ENCODE peak calls at places on chromosomes 4 and X, in eight cellular contexts. Q is right lobe of liver, E is PC-3, B is iPS DF 6.9, G is fibroblast of lung, X is spleen, F is breast epithelium, A is pancreas. I is an unnamed sample. For H3K4me1, the result is how much of the 10 kb centered on the place peaks cover.

GRCh38 chrX:100654256-100654655 is 10.3 kb downstream of the SRPX2 start:
- DNase-seq in Q (no peak), E (peak), B (no peak), G (no peak), X (no peak), F (no peak), A (no peak), I (no peak)

GRCh38 chrX:97639526-97639925 is 755.8 kb downstream of the RPA4 start:
- DNase-seq in Q (no peak), E (no peak), B (peak), G (no peak), X (no peak), F (no peak), A (no peak), I (no peak)

GRCh38 chr4:104589264-104589868 is 94.7 kb upstream of the CXXC4 start:
- DNase-seq in Q (no peak), E (no peak), B (no peak), G (no peak), X (no peak), F (no peak), A (no peak), I (no peak)

GRCh38 chr4:117965608-117966007 is 68.7 kb upstream of the NDST3 start:
- DNase-seq in Q (no peak), E (no peak), B (no peak), G (no peak), X (no peak), F (no peak), A (no peak), I (no peak)

GRCh38 chrX:140022482-140022881 is 57.2 kb upstream of the CXorf66 start:
- DNase-seq in Q (no peak), E (no peak), B (no peak), G (no peak), X (no peak), F (no peak), A (no peak), I (no peak)

GRCh38 chrX:136863826-136864225 is 16.7 kb downstream of the RBMX start:
- DNase-seq in Q (no peak), E (no peak), B (no peak), G (no peak), X (no peak), F (no peak), A (no peak), I (no peak)

GRCh38 chr4:32752962-32753361 is 2032.8 kb downstream of the PCDH7 start:
- DNase-seq in Q (no peak), E (no peak), B (no peak), G (no peak), X (no peak), F (no peak), A (no peak), I (no peak)

GRCh38 chr4:145842224-145842887 is 96.3 kb downstream of the ZNF827 start:
- DNase-seq in Q (no peak), E (no peak), B (no peak), G (peak), X (no peak), F (no peak), A (no peak), I (no peak)

GRCh38 chr4:118751634-118752293 is 66.6 kb downstream of the METTL14 start:
- DNase-seq in Q (no peak), E (no peak), B (no peak), G (peak), X (no peak), F (no peak), A (no peak), I (no peak)

GRCh38 chr4:185550933-185551332 is 15.6 kb upstream of the PDLIM3 start:
- DNase-seq in Q (no peak), E (no peak), B (no peak), G (no peak), X (no peak), F (no peak), A (no peak), I (no peak)

GRCh38 chr4:17781072-17781830 is at the start of gene FAM184B:
- DNase-seq in Q (no peak), E (peak), B (no peak), G (peak), X (peak), F (no peak), A (peak), I (no peak)

GRCh38 chr4:8307714-8308113 is 38.2 kb downstream of the HTRA3 start:
- DNase-seq in Q (no peak), E (no peak), B (no peak), G (no peak), X (peak), F (peak), A (peak), I (no peak)

GRCh38 chrX:13932416-13932815 is 97.3 kb downstream of the GEMIN8 start:
- DNase-seq in Q (no peak), E (no peak), B (no peak), G (no peak), X (no peak), F (no peak), A (no peak), I (no peak)

DNA sequence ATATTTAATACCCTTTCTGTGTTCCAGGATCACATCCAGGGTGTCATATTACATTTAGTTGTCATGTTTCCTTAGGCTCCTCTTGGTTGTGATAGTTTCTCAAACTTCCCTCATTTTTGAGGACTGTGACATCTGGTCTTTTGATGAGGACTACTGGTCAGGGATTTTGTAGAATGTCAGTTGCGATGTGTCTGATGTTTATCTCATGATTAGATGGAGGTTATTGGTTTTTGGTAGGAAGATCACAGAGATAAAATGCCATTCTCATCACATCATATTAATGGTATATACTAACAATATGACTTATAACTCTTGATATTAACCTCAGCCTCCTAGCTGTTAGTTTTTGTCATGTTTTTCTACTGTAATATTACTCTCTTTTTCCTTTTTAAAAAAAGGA is 753.9 kb upstream of the AMOT start:
- DNase-seq in Q (no peak), E (peak), B (no peak), G (no peak), X (no peak), F (no peak), A (no peak), I (no peak)
- H3K27ac ChIP-seq in Q (no peak), E (no peak), B (no peak), G (no peak), X (no peak), F (no peak), A (no peak), I (no peak)

GRCh38 chr4:84688605-84689004 is 105.7 kb downstream of the CDS1 start:
- DNase-seq in Q (no peak), E (no peak), B (no peak), G (no peak), X (no peak), F (no peak), A (no peak), I (no peak)
- H3K4me1 ChIP-seq in Q (under half), E (under half), B (under half), G (under half), X (under half), F (under half), A (under half), I (under half)

DNA sequence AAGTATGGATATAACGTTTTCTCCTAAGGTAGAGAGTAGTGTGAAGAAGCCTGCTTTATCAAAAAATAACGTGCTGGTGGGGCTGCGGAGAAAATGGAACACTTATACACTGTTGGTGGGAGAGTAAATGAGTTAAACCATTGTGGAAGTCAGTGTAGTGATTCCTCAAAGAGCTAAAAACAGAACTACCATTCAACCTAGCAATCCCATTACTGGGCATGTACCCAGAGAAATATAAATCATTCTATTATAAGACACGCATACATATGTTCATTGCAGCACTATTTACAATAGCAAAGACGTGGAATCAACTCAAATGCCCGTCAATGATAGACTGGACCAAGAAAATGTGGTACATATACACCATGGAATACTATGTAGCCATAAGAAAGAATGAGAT is 196.4 kb downstream of the DMD start:
- DNase-seq in Q (no peak), E (no peak), B (no peak), G (no peak), X (no peak), F (no peak), A (no peak), I (no peak)
- H3K4me3 ChIP-seq in Q (no peak), E (no peak), B (no peak), G (no peak), X (no peak), F (no peak), A (no peak), I (no peak)

DNA sequence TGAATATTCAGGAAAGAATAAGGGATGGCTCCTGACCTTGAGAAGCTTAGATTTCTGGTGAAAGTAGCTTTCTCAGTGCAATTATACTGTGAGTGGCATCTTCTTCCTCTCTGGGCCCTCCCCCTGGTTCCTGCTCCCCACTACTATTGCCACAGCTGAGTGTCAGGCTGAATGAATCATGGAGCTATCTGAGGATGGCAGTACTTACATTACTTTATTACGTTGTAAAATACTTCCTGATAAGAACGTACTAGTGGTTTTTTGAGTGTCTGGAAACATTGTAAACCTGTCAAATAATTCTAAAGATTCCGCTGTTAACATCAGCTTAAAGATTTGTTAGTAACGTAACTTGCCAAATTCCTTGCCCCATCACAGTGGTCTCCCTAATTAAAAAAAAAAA is 36.2 kb downstream of the ARHGAP10 start:
- DNase-seq in Q (no peak), E (peak), B (no peak), G (peak), X (no peak), F (no peak), A (no peak), I (no peak)
- H3K27ac ChIP-seq in Q (no peak), E (no peak), B (no peak), G (no peak), X (no peak), F (no peak), A (no peak), I (no peak)

GRCh38 chrX:124342174-124342867 is 4.0 kb upstream of the SH2D1A start:
- DNase-seq in Q (no peak), E (no peak), B (no peak), G (no peak), X (no peak), F (no peak), A (no peak), I (no peak)

GRCh38 chrX:124346877-124347241 is 496 bp downstream of the SH2D1A start:
- DNase-seq in Q (no peak), E (no peak), B (no peak), G (no peak), X (no peak), F (no peak), A (no peak), I (no peak)

GRCh38 chrX:124343016-124343415 is 3.3 kb upstream of the SH2D1A start:
- DNase-seq in Q (no peak), E (no peak), B (no peak), G (no peak), X (no peak), F (no peak), A (no peak), I (no peak)

GRCh38 chrX:124346064-124346876 is at the start of gene SH2D1A:
- DNase-seq in Q (no peak), E (no peak), B (no peak), G (no peak), X (peak), F (no peak), A (no peak), I (no peak)

GRCh38 chrX:124344246-124344645 is 2.1 kb upstream of the SH2D1A start:
- DNase-seq in Q (no peak), E (no peak), B (no peak), G (no peak), X (no peak), F (no peak), A (no peak), I (no peak)
- H3K4me1 ChIP-seq in Q (under half), E (under half), B (under half), G (under half), X (under half), F (under half), A (under half), I (under half)

DNA sequence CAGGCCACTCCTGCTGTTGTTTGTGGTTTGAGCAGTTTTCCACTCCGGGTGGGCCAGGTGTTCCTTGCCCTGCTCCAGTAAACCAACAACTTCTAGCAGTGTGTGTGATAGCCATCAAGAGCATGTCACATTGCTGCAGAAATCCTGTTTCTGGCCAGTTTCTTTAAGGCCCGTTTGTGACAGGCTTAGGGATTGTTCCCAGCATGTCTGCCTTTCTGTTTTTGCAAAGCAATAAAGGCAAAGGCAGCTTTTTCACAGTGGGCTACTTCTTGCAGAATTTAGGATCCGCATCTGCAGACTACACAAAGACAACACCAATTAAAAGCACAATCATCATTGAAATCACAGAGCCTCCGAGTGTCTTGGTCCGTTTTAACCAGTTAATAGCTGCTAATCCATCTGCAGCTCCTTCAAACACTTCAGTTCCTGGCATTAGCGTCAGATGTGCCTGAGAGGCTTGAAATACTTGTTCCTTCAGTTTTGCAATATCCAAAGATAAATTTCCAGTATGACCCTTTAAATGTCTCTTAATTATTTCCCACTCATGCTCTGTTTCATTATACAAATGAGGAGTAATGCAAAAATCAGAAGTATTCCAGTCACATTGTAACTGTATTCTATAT is 65.1 kb downstream of the ADAM29 start:
- DNase-seq in Q (no peak), E (no peak), B (no peak), G (no peak), X (no peak), F (no peak), A (no peak), I (no peak)
- H3K4me3 ChIP-seq in Q (no peak), E (no peak), B (no peak), G (no peak), X (no peak), F (no peak), A (no peak), I (no peak)